ENCODE peak calls at places on chromosomes 2 and 18, in eight cellular contexts. X is psoas muscle, W is RWPE1, S is Caco-2, Y is neural progenitor cell, V is BE2C, N is tibial nerve, T is body of pancreas. L is an unnamed sample.

GRCh38 chr2:108403494-108403893 is 25.7 kb downstream of the SULT1C4 start:
- DNase-seq in X (no peak), W (no peak), S (no peak), Y (peak; percentile 23), V (peak; percentile 46), N (peak; percentile 16), T (no peak), L (no peak)

GRCh38 chr2:196592331-196592911 is 47.1 kb upstream of the CCDC150 start:
- DNase-seq in X (no peak), W (peak; percentile 19), S (peak; percentile 58), Y (no peak), V (no peak), N (no peak), T (peak; percentile 30), L (peak; percentile 66)

GRCh38 chr2:141475801-141476200 is 655.0 kb downstream of the LRP1B start:
- DNase-seq in X (no peak), W (no peak), S (no peak), Y (no peak), V (no peak), N (no peak), T (no peak), L (no peak)

GRCh38 chr2:55408098-55408882 is 11.4 kb downstream of the CCDC88A start:
- DNase-seq in X (no peak), W (no peak), S (no peak), Y (no peak), V (no peak), N (no peak), T (no peak), L (no peak)

GRCh38 chr2:180443896-180444295 is 436.8 kb upstream of the CWC22 start:
- DNase-seq in X (no peak), W (no peak), S (no peak), Y (no peak), V (no peak), N (no peak), T (no peak), L (no peak)

GRCh38 chr18:9803698-9804516 is 81.9 kb upstream of the TXNDC2 start:
- DNase-seq in X (peak; percentile 60), W (no peak), S (no peak), Y (peak; percentile 32), V (peak; percentile 31), N (no peak), T (peak; percentile 30), L (no peak)

GRCh38 chr2:66433945-66434678 is 813 bp upstream of the MEIS1 start:
- DNase-seq in X (peak; percentile 80), W (peak; percentile 51), S (peak; percentile 78), Y (peak; percentile 84), V (peak; percentile 52), N (no peak), T (peak; percentile 78), L (peak; percentile 66)

GRCh38 chr2:199933466-199933865 is 21.8 kb downstream of the TYW5 start:
- DNase-seq in X (no peak), W (no peak), S (no peak), Y (no peak), V (no peak), N (no peak), T (no peak), L (no peak)

GRCh38 chr2:43269706-43270105 is 43.3 kb upstream of the ZFP36L2 start:
- DNase-seq in X (peak; percentile 82), W (no peak), S (no peak), Y (no peak), V (no peak), N (peak; percentile 93), T (peak; percentile 32), L (no peak)

GRCh38 chr2:227411320-227411989 is 23.7 kb upstream of the SCYGR1 start:
- DNase-seq in X (no peak), W (peak; percentile 63), S (no peak), Y (no peak), V (no peak), N (no peak), T (no peak), L (no peak)

GRCh38 chr18:36127866-36128845 is 984 bp downstream of the SLC39A6 start:
- DNase-seq in X (no peak), W (peak; percentile 4), S (peak; percentile 6), Y (peak; percentile 55), V (peak; percentile 10), N (no peak), T (peak; percentile 21), L (peak; percentile 3)

DNA sequence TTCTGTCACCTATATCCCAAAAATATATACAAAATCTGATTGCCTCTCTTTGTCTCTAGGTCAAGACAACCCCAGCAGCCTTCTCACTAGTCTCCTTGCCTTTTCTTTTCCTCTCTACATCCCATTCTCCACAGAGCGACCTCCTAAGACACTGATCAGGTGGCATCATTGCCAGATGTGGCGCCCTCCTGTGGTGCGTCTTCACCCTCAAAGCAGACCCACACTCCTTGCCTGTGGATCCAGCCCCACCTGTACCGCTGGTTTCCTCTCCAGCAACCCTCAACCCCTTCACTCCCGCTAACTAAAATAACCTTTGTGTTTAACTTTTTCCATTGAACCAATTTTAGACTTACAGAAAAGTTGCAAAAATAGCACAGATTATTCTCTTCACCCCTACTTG is 273.3 kb downstream of the GLI2 start:
- DNase-seq in X (no peak), W (no peak), S (peak; percentile 48), Y (peak; percentile 49), V (peak; percentile 47), N (peak; percentile 4), T (no peak), L (no peak)
- TF ChIP-seq CTCF in X (peak; percentile 7), W (no peak), S (peak; percentile 23), Y (peak; percentile 52), V (peak; percentile 45), N (no peak), T (no peak), L (no peak)

DNA sequence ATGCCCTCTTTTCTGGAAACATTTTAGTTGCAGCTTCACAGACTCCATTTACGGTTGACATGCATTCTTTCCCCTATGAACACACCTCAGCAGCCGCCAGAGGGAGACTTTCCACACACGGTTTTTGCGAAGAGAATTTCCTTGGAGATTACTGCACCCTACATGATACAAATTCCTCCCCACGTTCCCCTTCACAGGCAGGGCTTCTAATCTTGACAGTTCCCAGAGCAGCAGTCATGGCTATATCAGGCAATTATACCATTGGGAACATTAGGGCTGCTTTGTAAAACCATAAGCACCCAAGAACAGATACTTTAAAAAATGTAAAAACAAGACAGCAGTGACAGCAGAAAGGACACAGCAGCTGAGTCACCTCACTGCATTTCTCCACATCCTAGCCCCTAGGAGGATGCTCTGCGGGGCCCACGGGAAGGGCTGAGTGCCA is 253.8 kb downstream of the TGIF1 start:
- DNase-seq in X (peak; percentile 49), W (peak; percentile 64), S (peak; percentile 76), Y (peak; percentile 81), V (peak; percentile 21), N (peak; percentile 71), T (peak; percentile 70), L (peak; percentile 74)
- TF ChIP-seq CTCF in X (peak; percentile 37), W (peak; percentile 85), S (peak; percentile 81), Y (peak; percentile 82), V (peak; percentile 63), N (peak; percentile 47), T (peak; percentile 80), L (peak; percentile 72)

DNA sequence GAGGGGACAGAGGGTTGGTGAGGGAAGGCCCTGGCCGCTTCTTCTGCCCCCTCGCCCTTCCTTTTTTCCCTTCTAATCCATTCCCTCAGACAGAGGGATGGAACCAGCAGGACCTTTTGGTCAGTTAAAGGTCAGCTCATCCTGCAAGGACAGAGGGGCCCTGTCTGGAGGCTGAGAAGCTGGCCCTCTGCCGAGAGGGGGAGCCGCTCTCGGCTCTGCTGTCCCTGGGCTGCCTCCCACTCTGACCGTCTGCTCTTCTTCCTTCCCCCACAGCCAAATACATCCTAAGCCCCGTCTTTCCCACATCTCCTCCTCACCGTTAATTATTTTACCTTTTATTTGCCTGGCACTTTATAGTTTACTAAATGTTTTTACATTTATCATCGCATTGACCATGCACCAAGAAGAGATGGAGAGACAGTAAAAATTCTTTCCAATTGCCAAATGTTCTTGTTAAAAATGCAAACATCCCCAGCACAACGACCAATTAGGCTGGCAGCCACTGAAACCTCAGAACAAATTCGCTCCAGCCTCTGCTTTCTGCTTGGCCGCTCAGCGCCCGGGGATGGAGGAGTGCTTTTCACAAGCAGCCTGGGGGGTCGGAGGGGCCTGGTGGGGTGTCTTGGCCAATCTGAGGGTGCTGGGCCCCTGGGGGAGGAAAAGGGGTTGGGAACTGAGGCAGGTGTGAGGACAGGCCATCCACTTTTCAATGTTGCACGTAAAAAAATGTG is 123.8 kb downstream of the TNS1 start:
- DNase-seq in X (no peak), W (no peak), S (no peak), Y (peak; percentile 60), V (no peak), N (no peak), T (no peak), L (no peak)
- TF ChIP-seq CTCF in X (no peak), W (no peak), S (no peak), Y (peak; percentile 49), V (no peak), N (no peak), T (no peak), L (no peak)

GRCh38 chr2:33216508-33217182 is 259.8 kb upstream of the RASGRP3 start:
- DNase-seq in X (peak; percentile 70), W (no peak), S (no peak), Y (no peak), V (no peak), N (peak; percentile 38), T (peak; percentile 58), L (no peak)
- TF ChIP-seq CTCF in X (no peak), W (no peak), S (no peak), Y (no peak), V (no peak), N (no peak), T (no peak), L (no peak)

DNA sequence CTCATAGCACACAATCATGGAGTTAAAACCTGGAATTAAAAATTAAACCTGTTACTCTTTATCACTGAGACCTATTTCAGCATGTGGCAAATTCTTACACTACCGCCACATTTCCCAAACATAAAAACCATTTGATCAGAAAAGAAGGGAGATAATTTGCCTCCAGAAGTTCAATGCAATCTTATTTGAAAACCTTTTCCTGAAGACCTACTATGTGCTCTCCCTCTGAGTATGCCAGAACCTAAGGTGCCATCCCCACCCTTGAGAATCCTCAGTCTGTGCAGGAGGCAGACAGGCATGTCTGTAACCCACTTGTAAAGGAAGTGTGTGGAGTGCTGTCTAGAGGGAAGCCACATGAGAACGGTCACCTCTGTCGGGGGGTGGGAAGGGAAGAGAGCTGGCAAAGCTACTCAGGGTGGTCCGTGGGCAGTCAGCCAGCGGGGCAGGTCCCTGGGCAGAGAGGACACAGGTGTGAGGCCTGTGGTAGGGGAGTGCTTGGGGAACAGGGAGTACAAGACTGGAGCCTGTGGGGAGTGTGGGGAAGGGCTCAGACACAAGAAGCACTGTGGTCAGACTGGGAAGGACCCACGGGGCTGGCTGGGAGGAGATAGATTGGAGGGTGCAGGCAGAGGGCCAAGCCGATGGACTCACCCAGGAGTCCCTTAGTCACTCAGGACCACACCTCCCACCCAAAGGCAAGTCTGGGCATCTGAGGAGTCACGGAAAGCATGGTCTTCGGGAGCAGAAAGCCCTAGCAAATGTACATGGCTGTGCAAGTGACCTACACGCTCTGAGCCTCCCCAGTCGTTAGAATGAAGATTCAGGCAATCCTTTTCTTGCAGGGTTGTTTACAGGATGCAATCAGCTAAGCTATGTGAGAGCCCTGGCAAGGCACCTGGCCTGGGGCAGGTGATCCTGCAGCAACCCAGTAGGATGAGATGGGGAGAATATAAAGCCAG is 22.8 kb downstream of the CRACDL start:
- DNase-seq in X (no peak), W (peak; percentile 56), S (no peak), Y (no peak), V (no peak), N (no peak), T (no peak), L (no peak)
- TF ChIP-seq CTCF in X (no peak), W (no peak), S (no peak), Y (no peak), V (no peak), N (no peak), T (no peak), L (no peak)

GRCh38 chr2:233049194-233049761 is 10.9 kb upstream of the INPP5D start:
- DNase-seq in X (no peak), W (peak; percentile 36), S (no peak), Y (no peak), V (no peak), N (no peak), T (no peak), L (no peak)
- TF ChIP-seq CTCF in X (no peak), W (no peak), S (no peak), Y (no peak), V (no peak), N (no peak), T (no peak), L (no peak)

L was measured in Calu3.